ENCODE peak calls at places on chromosome 16, in eight cellular contexts. Q is kidney, G is AG04449, S is heart left ventricle, Z is Caco-2, V is kidney epithelial cell, K is WTC11, A is A673. I is an unnamed sample.

GRCh38 chr16:54244061-54244886 is 42.3 kb downstream of the IRX3 start:
- DNase-seq in Q (no peak), G (no peak), S (no peak), Z (no peak), V (no peak), K (no peak), A (no peak), I (no peak)

GRCh38 chr16:35575432-35575821 is 2116.0 kb downstream of the TP53TG3F start:
- DNase-seq in Q (no peak), G (no peak), S (no peak), Z (no peak), V (no peak), K (no peak), A (no peak), I (no peak)

GRCh38 chr16:83393196-83393981 is 414.4 kb upstream of the HSBP1 start:
- DNase-seq in Q (no peak), G (no peak), S (no peak), Z (no peak), V (no peak), K (no peak), A (peak; percentile 4), I (no peak)

GRCh38 chr16:31452631-31453106 is 6.6 kb upstream of the ARMC5 start:
- DNase-seq in Q (peak; percentile 10), G (peak; percentile 82), S (no peak), Z (no peak), V (no peak), K (no peak), A (no peak), I (no peak)

GRCh38 chr16:52456368-52456767 is 90.6 kb downstream of the TOX3 start:
- DNase-seq in Q (no peak), G (no peak), S (no peak), Z (peak; percentile 66), V (no peak), K (no peak), A (no peak), I (no peak)

GRCh38 chr16:4113358-4114256 is 2.6 kb downstream of the ADCY9 start:
- DNase-seq in Q (peak; percentile 76), G (no peak), S (peak; percentile 46), Z (no peak), V (no peak), K (no peak), A (no peak), I (no peak)

GRCh38 chr16:30722443-30722842 is 23.5 kb downstream of the SRCAP start:
- DNase-seq in Q (peak; percentile 41), G (no peak), S (no peak), Z (no peak), V (no peak), K (no peak), A (no peak), I (no peak)

GRCh38 chr16:85514295-85514600 is 98.9 kb upstream of the GSE1 start:
- DNase-seq in Q (no peak), G (no peak), S (peak; percentile 84), Z (no peak), V (no peak), K (no peak), A (no peak), I (no peak)

GRCh38 chr16:23081675-23082119 is 67.6 kb downstream of the USP31 start:
- DNase-seq in Q (no peak), G (no peak), S (no peak), Z (no peak), V (no peak), K (no peak), A (no peak), I (no peak)

GRCh38 chr16:47069841-47070584 is 73.7 kb downstream of the NETO2 start:
- DNase-seq in Q (no peak), G (no peak), S (no peak), Z (no peak), V (no peak), K (no peak), A (no peak), I (no peak)

GRCh38 chr16:8407351-8407750 is 183.0 kb downstream of the TMEM114 start:
- DNase-seq in Q (no peak), G (no peak), S (no peak), Z (no peak), V (no peak), K (no peak), A (no peak), I (no peak)

GRCh38 chr16:70770968-70771552 is 29.9 kb downstream of the VAC14 start:
- DNase-seq in Q (no peak), G (no peak), S (no peak), Z (peak; percentile 68), V (no peak), K (peak; percentile 86), A (peak; percentile 64), I (peak; percentile 76)

GRCh38 chr16:65704866-65705265 is 583.0 kb upstream of the CDH11 start:
- DNase-seq in Q (no peak), G (no peak), S (no peak), Z (no peak), V (no peak), K (peak; percentile 25), A (peak; percentile 15), I (no peak)

GRCh38 chr16:63618896-63619295 is 1503.0 kb downstream of the CDH11 start:
- DNase-seq in Q (no peak), G (no peak), S (no peak), Z (no peak), V (no peak), K (no peak), A (no peak), I (no peak)

GRCh38 chr16:51390877-51391276 is 239.8 kb upstream of the SALL1 start:
- DNase-seq in Q (no peak), G (no peak), S (no peak), Z (no peak), V (no peak), K (no peak), A (no peak), I (no peak)

GRCh38 chr16:73298562-73298961 is 250.6 kb upstream of the ZFHX3 start:
- DNase-seq in Q (no peak), G (peak; percentile 10), S (no peak), Z (peak; percentile 57), V (peak; percentile 14), K (no peak), A (no peak), I (no peak)

DNA sequence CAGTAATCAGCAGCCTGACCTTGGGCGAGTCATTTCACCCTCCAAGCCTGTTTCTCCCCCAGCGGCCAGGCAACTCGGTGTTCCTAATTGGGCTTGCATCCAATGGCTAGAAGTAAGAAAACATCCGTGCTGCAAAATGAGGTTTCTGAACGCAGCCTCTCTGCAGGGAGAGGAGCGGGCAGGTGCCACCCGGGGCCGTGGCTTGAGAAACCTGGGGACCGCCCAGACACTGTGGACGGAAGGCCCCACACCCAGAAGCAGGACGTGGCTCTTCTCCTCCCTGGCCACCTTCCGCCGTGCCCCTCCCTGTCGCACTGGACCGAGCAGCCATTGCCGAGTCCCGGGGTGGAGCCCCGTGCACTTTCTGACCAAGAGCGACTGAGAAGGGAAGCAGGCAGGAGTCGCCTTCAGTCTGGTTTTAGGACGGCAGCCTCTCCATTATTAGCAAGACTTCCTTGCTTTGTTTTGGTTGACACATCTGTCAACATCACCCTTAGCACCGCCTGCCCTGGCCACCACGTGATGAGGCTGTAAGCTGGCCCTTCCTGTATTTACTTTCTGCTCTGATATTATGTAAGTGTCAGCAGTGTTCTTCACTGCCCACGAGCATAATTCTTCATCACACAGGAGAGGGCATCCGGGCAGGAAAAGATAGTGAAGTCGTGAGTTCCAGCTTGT is 785 bp downstream of the HERPUD1 start:
- DNase-seq in Q (peak; percentile 93), G (no peak), S (peak; percentile 88), Z (peak; percentile 81), V (no peak), K (peak; percentile 37), A (peak; percentile 63), I (peak; percentile 40)
- TF ChIP-seq CTCF in Q (no peak), G (no peak), S (no peak), Z (no peak), V (no peak), K (no peak), A (no peak), I (no peak)

DNA sequence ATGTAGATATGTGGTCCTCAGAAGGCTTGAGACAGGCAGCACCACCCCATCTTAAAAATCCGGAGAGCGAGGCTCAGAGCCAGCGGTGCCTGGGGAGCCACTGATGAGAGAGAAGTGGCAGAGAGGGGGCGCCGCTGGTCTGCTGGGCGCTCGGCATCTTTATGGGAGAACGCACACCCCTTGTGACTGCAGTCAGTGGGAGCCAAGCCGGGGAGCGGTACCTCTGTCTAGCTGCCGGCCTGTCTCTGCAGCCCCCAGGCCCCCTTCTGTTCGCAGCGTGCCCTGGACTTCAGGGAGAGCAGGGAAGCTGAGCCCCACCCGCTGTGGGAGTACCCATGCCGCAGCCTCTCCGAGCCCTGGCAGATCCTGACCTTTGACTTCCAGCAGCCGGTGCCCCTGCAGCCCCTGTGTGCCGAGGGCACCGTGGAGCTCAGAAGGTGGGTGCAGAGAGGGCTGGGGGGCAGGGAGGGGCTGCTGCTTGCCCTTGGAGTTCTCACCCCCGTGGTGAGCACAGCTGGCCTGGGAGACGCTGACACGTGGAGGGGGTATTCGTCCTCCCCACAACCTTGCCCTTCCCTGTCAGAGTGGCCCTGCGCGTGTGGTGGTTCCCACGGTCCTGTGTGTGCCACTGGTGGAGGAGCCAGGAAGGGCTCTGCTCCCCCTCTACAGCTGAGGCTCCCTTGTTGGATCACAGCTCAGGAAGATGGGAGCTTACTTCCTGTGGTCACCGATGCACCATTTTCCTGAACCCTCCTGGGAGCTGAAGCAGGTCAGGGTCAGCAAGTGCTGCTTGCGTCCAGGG is 44.8 kb downstream of the PRMT7 start:
- DNase-seq in Q (peak; percentile 55), G (no peak), S (peak; percentile 50), Z (no peak), V (no peak), K (peak; percentile 61), A (no peak), I (no peak)
- TF ChIP-seq CTCF in Q (no peak), G (no peak), S (no peak), Z (peak; percentile 14), V (peak; percentile 18), K (peak; percentile 23), A (peak; percentile 24), I (peak; percentile 22)

DNA sequence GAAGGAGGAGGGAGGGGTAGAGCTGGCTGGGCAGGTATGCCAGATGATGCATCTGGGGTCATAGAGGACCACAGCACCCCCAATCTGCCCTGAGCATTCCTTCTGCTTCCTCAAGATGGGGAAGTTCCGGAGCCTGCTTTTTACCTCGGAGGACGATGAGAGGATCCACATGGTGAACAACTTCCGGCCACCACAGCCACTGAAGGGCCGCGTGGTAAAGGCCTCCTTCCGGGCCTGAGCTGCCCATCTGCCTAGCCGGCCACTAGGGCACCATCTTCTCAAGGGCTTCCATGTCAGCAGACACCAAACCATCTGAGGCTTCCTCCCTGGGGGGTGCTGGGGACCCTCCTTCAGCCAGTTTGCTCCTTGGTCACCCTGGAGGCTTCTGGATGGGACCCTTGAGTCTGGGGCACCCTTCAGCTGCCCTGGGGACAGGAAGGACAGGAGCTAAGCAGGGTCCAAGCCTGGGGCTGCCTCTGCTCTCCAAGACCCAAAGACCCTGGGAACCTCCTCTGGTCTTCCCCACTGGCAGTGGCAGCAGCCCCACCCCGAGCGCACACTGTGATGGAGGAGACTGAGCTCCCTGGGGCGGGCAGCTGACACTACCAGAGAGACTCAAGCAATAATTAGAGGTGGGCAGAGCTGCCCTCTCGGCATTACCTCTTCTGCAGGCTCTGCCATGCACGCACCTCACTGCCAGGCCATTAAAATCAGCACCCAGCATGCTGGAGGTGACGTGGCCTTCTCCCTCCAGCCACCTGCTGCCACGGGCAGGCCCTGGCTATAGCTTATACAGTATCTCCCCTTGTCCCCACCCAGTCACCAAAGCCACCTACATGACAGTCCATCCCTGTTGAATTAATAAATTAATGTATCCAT is 9.3 kb downstream of the CA7 start:
- DNase-seq in Q (no peak), G (no peak), S (no peak), Z (no peak), V (no peak), K (no peak), A (no peak), I (no peak)
- TF ChIP-seq CTCF in Q (no peak), G (no peak), S (no peak), Z (no peak), V (no peak), K (no peak), A (no peak), I (no peak)

GRCh38 chr16:20806168-20807050 is at the start of the genes ERI2 and REXO5:
- DNase-seq in Q (peak; percentile 95), G (peak; percentile 58), S (peak; percentile 95), Z (peak; percentile 94), V (peak; percentile 83), K (peak; percentile 91), A (peak; percentile 97), I (peak; percentile 94)
- TF ChIP-seq CTCF in Q (peak; percentile 46), G (peak; percentile 70), S (peak; percentile 34), Z (peak; percentile 53), V (peak; percentile 58), K (no peak), A (peak; percentile 59), I (peak; percentile 57)